ENCODE peak calls at places on chromosomes 16 and 17, in five cellular contexts. One of them, this sample, is unnamed.

GRCh38 chr17:51647873-51648272 is 387.5 kb downstream of the UTP18 start:
- DNase-seq in neuronal stem cell: no peak
- DNase-seq in amniotic epithelial cell: no peak
- DNase-seq in activated T-helper 1 cell treated with Interleukin-2 at 50 U/mL for 16 hours: no peak
- DNase-seq in CD8-positive, alpha-beta memory T cell: no peak
- DNase-seq in this sample: no peak

GRCh38 chr17:66555605-66556004 is 253.2 kb downstream of the PRKCA start:
- DNase-seq in neuronal stem cell: no peak
- DNase-seq in amniotic epithelial cell: no peak
- DNase-seq in activated T-helper 1 cell treated with Interleukin-2 at 50 U/mL for 16 hours: no peak
- DNase-seq in CD8-positive, alpha-beta memory T cell: no peak
- DNase-seq in this sample: no peak

GRCh38 chr16:14600164-14600563 is 29.9 kb downstream of the PARN start:
- DNase-seq in neuronal stem cell: no peak
- DNase-seq in amniotic epithelial cell: peak
- DNase-seq in activated T-helper 1 cell treated with Interleukin-2 at 50 U/mL for 16 hours: no peak
- DNase-seq in CD8-positive, alpha-beta memory T cell: no peak
- DNase-seq in this sample: peak

GRCh38 chr16:818132-818531 is 17.6 kb upstream of the GNG13 start:
- DNase-seq in neuronal stem cell: no peak
- DNase-seq in amniotic epithelial cell: no peak
- DNase-seq in activated T-helper 1 cell treated with Interleukin-2 at 50 U/mL for 16 hours: no peak
- DNase-seq in CD8-positive, alpha-beta memory T cell: no peak
- DNase-seq in this sample: no peak

GRCh38 chr16:8611122-8611521 is 10.4 kb upstream of the METTL22 start:
- DNase-seq in neuronal stem cell: no peak
- DNase-seq in amniotic epithelial cell: no peak
- DNase-seq in activated T-helper 1 cell treated with Interleukin-2 at 50 U/mL for 16 hours: no peak
- DNase-seq in CD8-positive, alpha-beta memory T cell: no peak
- DNase-seq in this sample: no peak

GRCh38 chr17:64001763-64002529 is 3.8 kb downstream of the PRR29 start:
- DNase-seq in neuronal stem cell: no peak
- DNase-seq in amniotic epithelial cell: peak
- DNase-seq in activated T-helper 1 cell treated with Interleukin-2 at 50 U/mL for 16 hours: no peak
- DNase-seq in CD8-positive, alpha-beta memory T cell: no peak
- DNase-seq in this sample: peak

GRCh38 chr17:40349477-40350409 is 14.8 kb downstream of the GJD3 start:
- DNase-seq in neuronal stem cell: no peak
- DNase-seq in amniotic epithelial cell: peak
- DNase-seq in activated T-helper 1 cell treated with Interleukin-2 at 50 U/mL for 16 hours: no peak
- DNase-seq in CD8-positive, alpha-beta memory T cell: peak
- DNase-seq in this sample: peak

GRCh38 chr17:73690581-73691135 is 46.4 kb upstream of the SDK2 start:
- DNase-seq in neuronal stem cell: no peak
- DNase-seq in amniotic epithelial cell: no peak
- DNase-seq in activated T-helper 1 cell treated with Interleukin-2 at 50 U/mL for 16 hours: no peak
- DNase-seq in CD8-positive, alpha-beta memory T cell: no peak
- DNase-seq in this sample: no peak

GRCh38 chr16:14392960-14393359 is 237.1 kb downstream of the PARN start:
- DNase-seq in neuronal stem cell: no peak
- DNase-seq in amniotic epithelial cell: no peak
- DNase-seq in activated T-helper 1 cell treated with Interleukin-2 at 50 U/mL for 16 hours: no peak
- DNase-seq in CD8-positive, alpha-beta memory T cell: no peak
- DNase-seq in this sample: no peak

GRCh38 chr17:58302919-58303551 is 22.3 kb upstream of the MPO start:
- DNase-seq in neuronal stem cell: no peak
- DNase-seq in amniotic epithelial cell: no peak
- DNase-seq in activated T-helper 1 cell treated with Interleukin-2 at 50 U/mL for 16 hours: no peak
- DNase-seq in CD8-positive, alpha-beta memory T cell: peak
- DNase-seq in this sample: no peak

GRCh38 chr17:66711936-66712335 is 123.0 kb upstream of the CACNG5 start:
- DNase-seq in neuronal stem cell: no peak
- DNase-seq in amniotic epithelial cell: peak
- DNase-seq in activated T-helper 1 cell treated with Interleukin-2 at 50 U/mL for 16 hours: no peak
- DNase-seq in CD8-positive, alpha-beta memory T cell: no peak
- DNase-seq in this sample: peak

GRCh38 chr17:73717690-73718089 is 73.4 kb upstream of the SDK2 start:
- DNase-seq in neuronal stem cell: no peak
- DNase-seq in amniotic epithelial cell: no peak
- DNase-seq in activated T-helper 1 cell treated with Interleukin-2 at 50 U/mL for 16 hours: no peak
- DNase-seq in CD8-positive, alpha-beta memory T cell: no peak
- DNase-seq in this sample: no peak

GRCh38 chr17:66755101-66755943 is 79.6 kb upstream of the CACNG5 start:
- DNase-seq in neuronal stem cell: no peak
- DNase-seq in amniotic epithelial cell: no peak
- DNase-seq in activated T-helper 1 cell treated with Interleukin-2 at 50 U/mL for 16 hours: no peak
- DNase-seq in CD8-positive, alpha-beta memory T cell: no peak
- DNase-seq in this sample: no peak

GRCh38 chr16:4384497-4384896 is 12.8 kb downstream of the VASN start:
- DNase-seq in neuronal stem cell: no peak
- DNase-seq in amniotic epithelial cell: no peak
- DNase-seq in activated T-helper 1 cell treated with Interleukin-2 at 50 U/mL for 16 hours: no peak
- DNase-seq in CD8-positive, alpha-beta memory T cell: no peak
- DNase-seq in this sample: no peak

GRCh38 chr17:34299017-34299416 is 13.5 kb downstream of the CCL11 start:
- DNase-seq in neuronal stem cell: no peak
- DNase-seq in amniotic epithelial cell: no peak
- DNase-seq in activated T-helper 1 cell treated with Interleukin-2 at 50 U/mL for 16 hours: no peak
- DNase-seq in CD8-positive, alpha-beta memory T cell: no peak
- DNase-seq in this sample: no peak

GRCh38 chr16:84890427-84890826 is 70.6 kb downstream of the CRISPLD2 start:
- DNase-seq in neuronal stem cell: no peak
- DNase-seq in amniotic epithelial cell: peak
- DNase-seq in activated T-helper 1 cell treated with Interleukin-2 at 50 U/mL for 16 hours: no peak
- DNase-seq in CD8-positive, alpha-beta memory T cell: no peak
- DNase-seq in this sample: no peak

GRCh38 chr17:42118545-42118944 is 2.6 kb downstream of the KAT2A start:
- DNase-seq in neuronal stem cell: no peak
- DNase-seq in amniotic epithelial cell: no peak
- DNase-seq in activated T-helper 1 cell treated with Interleukin-2 at 50 U/mL for 16 hours: no peak
- DNase-seq in CD8-positive, alpha-beta memory T cell: no peak
- DNase-seq in this sample: peak

This sample was measured in iris pigment epithelial cell.